ENCODE peak calls at places on chromosome 20, in nine cellular contexts. G is cardiac fibroblast, P is fibroblast of mammary gland, L is neural progenitor cell, N is brain microvascular endothelial cell, S is upper lobe of right lung, M is GM06990, J is choroid plexus epithelial cell, K is fibroblast of lung. Q is an unnamed sample.

GRCh38 chr20:4108495-4109306 is 93.3 kb upstream of the RNF24 start:
- DNase-seq in S (peak; percentile 64), P (peak; percentile 86), K (peak; percentile 75), M (no peak), N (peak; percentile 71), J (peak; percentile 94), G (peak; percentile 93), L (peak; percentile 88), Q (peak; percentile 50)

GRCh38 chr20:45322952-45323383 is 14.9 kb upstream of the MATN4 start:
- DNase-seq in J (peak; percentile 50), N (no peak), L (no peak), S (peak; percentile 73), M (no peak), P (peak; percentile 37), K (peak; percentile 27), G (peak; percentile 69), Q (no peak)

GRCh38 chr20:47761478-47762047 is 23.7 kb downstream of the SULF2 start:
- DNase-seq in K (no peak), S (no peak), N (no peak), L (peak; percentile 72), M (no peak), J (no peak), P (no peak), G (no peak), Q (no peak)

GRCh38 chr20:2509794-2510193 is 1.1 kb upstream of the ZNF343 start:
- DNase-seq in L (no peak), S (no peak), M (no peak), P (no peak), K (no peak), N (no peak), G (no peak), J (no peak), Q (no peak)

GRCh38 chr20:17852323-17852722 is 116.3 kb downstream of the SNX5 start:
- DNase-seq in P (no peak), N (no peak), J (no peak), G (no peak), M (no peak), L (no peak), S (no peak), K (no peak), Q (no peak)

GRCh38 chr20:39176457-39176856 is 214.3 kb downstream of the DHX35 start:
- DNase-seq in G (no peak), J (no peak), S (no peak), P (no peak), K (no peak), M (no peak), L (no peak), N (no peak), Q (no peak)

GRCh38 chr20:1357921-1358671 is 29.2 kb upstream of the SDCBP2 start:
- DNase-seq in G (no peak), N (peak; percentile 78), J (peak; percentile 76), P (peak; percentile 49), S (no peak), M (no peak), L (no peak), K (peak; percentile 84), Q (no peak)

GRCh38 chr20:51563597-51564332 is 21.2 kb upstream of the NFATC2 start:
- DNase-seq in N (peak; percentile 97), M (no peak), G (peak; percentile 87), P (peak; percentile 80), K (peak; percentile 90), S (no peak), J (peak; percentile 90), L (peak; percentile 67), Q (peak; percentile 63)

GRCh38 chr20:12660918-12661317 is 347.9 kb upstream of the SPTLC3 start:
- DNase-seq in N (no peak), S (no peak), J (peak; percentile 17), L (peak; percentile 68), M (no peak), K (no peak), G (no peak), P (no peak), Q (no peak)

GRCh38 chr20:42218566-42218965 is 600.4 kb upstream of the CHD6 start:
- DNase-seq in G (no peak), S (no peak), M (no peak), N (no peak), K (no peak), J (no peak), L (no peak), P (no peak), Q (no peak)

GRCh38 chr20:46243707-46244628 is 64.3 kb downstream of the CDH22 start:
- DNase-seq in G (no peak), L (no peak), N (no peak), K (no peak), S (no peak), M (no peak), J (peak; percentile 5), P (peak; percentile 53), Q (no peak)

GRCh38 chr20:25047766-25048165 is 10.2 kb downstream of the ACSS1 start:
- DNase-seq in L (no peak), M (no peak), G (no peak), K (no peak), J (no peak), S (peak; percentile 72), P (no peak), N (no peak), Q (no peak)

GRCh38 chr20:23643665-23644064 is 5.9 kb upstream of the CST3 start:
- DNase-seq in L (no peak), M (no peak), G (no peak), N (no peak), J (no peak), P (no peak), S (no peak), K (no peak), Q (no peak)

GRCh38 chr20:23647346-23647745 is 9.6 kb upstream of the CST3 start:
- DNase-seq in J (peak; percentile 77), K (no peak), G (no peak), L (no peak), P (no peak), M (no peak), S (no peak), N (no peak), Q (no peak)

GRCh38 chr20:23645575-23645974 is 7.8 kb upstream of the CST3 start:
- DNase-seq in L (no peak), K (no peak), J (no peak), P (no peak), S (no peak), G (no peak), M (no peak), N (no peak), Q (no peak)

GRCh38 chr20:23644159-23644558 is 6.4 kb upstream of the CST3 start:
- DNase-seq in P (no peak), J (no peak), K (no peak), S (no peak), L (no peak), G (no peak), M (no peak), N (no peak), Q (no peak)

GRCh38 chr20:23646106-23646958 is 8.6 kb upstream of the CST3 start:
- DNase-seq in K (no peak), M (no peak), P (no peak), G (no peak), N (no peak), S (no peak), L (no peak), J (no peak), Q (no peak)
- TF ChIP-seq CTCF in K (no peak), M (no peak), P (no peak), G (no peak), N (no peak), S (no peak), L (no peak), J (no peak), Q (no peak)

GRCh38 chr20:53767206-53767924 is 173.7 kb upstream of the ZNF217 start:
- DNase-seq in J (no peak), K (no peak), G (no peak), P (no peak), L (no peak), M (no peak), S (no peak), N (no peak), Q (no peak)

GRCh38 chr20:53760025-53760441 is 166.4 kb upstream of the ZNF217 start:
- DNase-seq in S (no peak), J (no peak), G (no peak), M (no peak), P (no peak), K (no peak), N (no peak), L (no peak), Q (no peak)

GRCh38 chr20:53768329-53768728 is 174.7 kb upstream of the ZNF217 start:
- DNase-seq in L (peak; percentile 70), G (no peak), P (no peak), M (no peak), N (no peak), J (no peak), K (no peak), S (no peak), Q (no peak)

GRCh38 chr20:53764416-53764800 is 170.8 kb upstream of the ZNF217 start:
- DNase-seq in L (no peak), K (no peak), S (no peak), G (no peak), P (no peak), M (no peak), N (no peak), J (no peak), Q (no peak)

GRCh38 chr20:53763707-53764415 is 170.2 kb upstream of the ZNF217 start:
- DNase-seq in S (no peak), N (peak; percentile 11), M (no peak), L (peak; percentile 49), K (peak; percentile 80), P (peak; percentile 55), J (peak; percentile 64), G (peak; percentile 70), Q (peak; percentile 96)
- H3K4me3 ChIP-seq in S (no peak overlapping the region), N (no peak overlapping the region), M (no peak overlapping the region), L (peak overlapping the region; percentile 40), K (no peak overlapping the region), P (no peak overlapping the region), J (peak overlapping the region; percentile 40), G (no peak overlapping the region), Q (peak overlapping the region; percentile 15)

GRCh38 chr20:21705466-21706344 is at the start of gene PAX1:
- DNase-seq in N (no peak), P (no peak), L (peak; percentile 83), M (no peak), K (no peak), J (no peak), S (no peak), G (no peak), Q (no peak)
- TF ChIP-seq CTCF in N (no peak), P (no peak), L (peak; percentile 43), M (no peak), K (no peak), J (no peak), S (no peak), G (no peak), Q (no peak)

DNA sequence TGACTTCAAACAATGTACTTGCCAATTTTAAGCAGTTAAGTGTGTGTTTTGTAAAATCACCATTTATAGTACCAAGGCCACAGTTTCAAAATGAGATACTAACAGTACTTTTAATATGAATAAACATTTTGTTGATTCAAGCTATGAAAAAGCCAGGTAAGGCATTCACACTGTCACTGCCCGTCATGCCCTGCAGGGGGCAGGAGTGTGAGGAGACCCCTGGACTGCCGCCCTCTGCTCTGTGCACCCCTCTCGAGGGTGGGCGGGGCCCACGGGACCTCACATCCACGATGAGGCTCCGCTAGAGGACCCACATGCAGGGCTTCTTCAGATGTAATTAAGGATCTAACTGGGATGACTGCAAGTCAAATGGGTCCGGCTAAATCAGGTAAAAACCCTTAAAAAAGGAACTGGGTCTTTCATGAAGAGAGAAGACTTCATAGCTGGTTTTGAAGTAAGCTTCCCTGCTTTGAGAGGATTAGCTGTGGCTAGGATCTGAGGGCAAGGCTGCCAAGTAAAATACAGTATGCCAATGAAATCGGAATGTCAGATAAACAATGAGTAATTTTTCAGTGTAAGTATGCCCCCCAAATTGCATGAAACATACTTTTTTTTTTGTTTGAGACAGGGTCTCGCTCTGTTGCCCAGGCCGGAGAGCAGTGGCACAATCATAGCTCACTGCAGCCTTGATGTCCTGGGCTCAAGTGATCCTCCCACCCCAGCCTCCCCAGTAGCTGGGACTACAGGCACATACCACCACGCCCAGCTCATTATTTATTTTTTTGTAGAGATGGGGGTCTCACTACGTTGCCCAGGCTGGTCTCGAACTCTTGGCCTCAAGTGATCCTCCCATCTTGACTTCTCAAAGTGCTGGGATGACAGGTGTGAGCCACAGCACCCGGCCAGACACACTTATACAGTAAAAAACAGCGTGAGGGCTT is 18.7 kb downstream of the DIDO1 start:
- DNase-seq in P (no peak), S (no peak), K (peak; percentile 45), M (no peak), J (no peak), G (no peak), N (no peak), L (peak; percentile 63), Q (no peak)
- H3K4me3 ChIP-seq in P (no peak overlapping the region), S (no peak overlapping the region), K (no peak overlapping the region), M (no peak overlapping the region), J (no peak overlapping the region), G (no peak overlapping the region), N (no peak overlapping the region), L (no peak overlapping the region), Q (no peak overlapping the region)